ENCODE peak calls at places on chromosomes 5 and 9, in four cellular contexts. W, J, N and K are unnamed samples.

GRCh38 chr5:122156724-122157325 is 27.5 kb downstream of the ZNF474 start:
- DNase-seq in W (peak; percentile 18), N (no peak), J (no peak), K (no peak)

GRCh38 chr5:94024101-94024500 is 282.7 kb upstream of the POU5F2 start:
- DNase-seq in J (no peak), N (no peak), W (no peak), K (no peak)

GRCh38 chr5:103259705-103260355 is 1.3 kb downstream of the MACIR start:
- DNase-seq in N (peak; percentile 63), J (peak; percentile 54), W (no peak), K (no peak)

GRCh38 chr9:119961774-119962408 is 592.7 kb upstream of the BRINP1 start:
- DNase-seq in N (peak; percentile 91), J (peak; percentile 33), W (peak; percentile 27), K (no peak)

GRCh38 chr9:115456515-115456914 is 338.6 kb upstream of the TNC start:
- DNase-seq in J (no peak), W (no peak), N (no peak), K (no peak)

GRCh38 chr5:10461904-10462542 is 20.3 kb downstream of the ROPN1L start:
- DNase-seq in W (no peak), N (no peak), J (no peak), K (no peak)

GRCh38 chr5:97101189-97101910 is 41.1 kb downstream of the LIX1 start:
- DNase-seq in N (no peak), W (no peak), J (no peak), K (no peak)

GRCh38 chr9:114662081-114662989 is 4.7 kb upstream of the TEX53 start:
- DNase-seq in J (peak; percentile 54), N (peak; percentile 89), W (no peak), K (peak; percentile 79)

GRCh38 chr5:100165309-100165708 is 369.9 kb upstream of the FAM174A start:
- DNase-seq in J (no peak), N (no peak), W (no peak), K (no peak)

GRCh38 chr5:149940077-149940574 is 4.5 kb downstream of the PDE6A start:
- DNase-seq in N (no peak), J (no peak), W (no peak), K (no peak)

GRCh38 chr5:83927140-83927733 is 206.6 kb upstream of the HAPLN1 start:
- DNase-seq in W (peak; percentile 57), J (peak; percentile 71), N (peak; percentile 98), K (no peak)

GRCh38 chr5:111932628-111933027 is 175.6 kb upstream of the NREP start:
- DNase-seq in J (no peak), W (no peak), N (no peak), K (no peak)

GRCh38 chr9:136821333-136822031 is 13.7 kb downstream of the RABL6 start:
- DNase-seq in N (no peak), J (no peak), W (no peak), K (no peak)

GRCh38 chr5:149756354-149756753 is 26.2 kb downstream of the PPARGC1B start:
- DNase-seq in J (no peak), W (no peak), N (no peak), K (no peak)

GRCh38 chr9:132142883-132143282 is 19.0 kb upstream of the NTNG2 start:
- DNase-seq in W (no peak), J (no peak), N (no peak), K (no peak)

GRCh38 chr5:160173-160510 is 31.2 kb upstream of the LRRC14B start:
- DNase-seq in J (no peak), W (no peak), N (no peak), K (no peak)

GRCh38 chr5:17216974-17217325 is 481 bp upstream of the BASP1 start:
- DNase-seq in W (no peak), J (no peak), N (no peak), K (no peak)

GRCh38 chr5:150458819-150459557 is 9.4 kb upstream of the RPS14 start:
- DNase-seq in N (peak; percentile 99), J (peak; percentile 89), W (no peak), K (no peak)

GRCh38 chr5:157159209-157159751 is 6.8 kb downstream of the GARIN3 start:
- DNase-seq in N (no peak), W (no peak), J (no peak), K (no peak)

GRCh38 chr5:141664733-141665461 is 13.7 kb upstream of the FCHSD1 start:
- DNase-seq in J (peak; percentile 86), W (peak; percentile 54), N (peak; percentile 94), K (no peak)

GRCh38 chr5:1262381-1262780 is 32.5 kb downstream of the TERT start:
- DNase-seq in N (no peak), W (no peak), J (no peak), K (no peak)

GRCh38 chr9:124297553-124297905 is 39.8 kb downstream of the NEK6 start:
- DNase-seq in W (peak; percentile 72), J (peak; percentile 36), N (peak; percentile 62), K (no peak)

GRCh38 chr9:75053869-75054268 is 25.8 kb upstream of the CARNMT1 start:
- DNase-seq in N (no peak), W (no peak), J (no peak), K (no peak)

GRCh38 chr5:59099270-59099994 is 516.6 kb downstream of the RAB3C start:
- DNase-seq in J (no peak), W (no peak), N (no peak), K (no peak)

GRCh38 chr5:93904917-93905316 is 163.5 kb upstream of the POU5F2 start:
- DNase-seq in N (no peak), J (no peak), W (no peak), K (no peak)

GRCh38 chr5:91269198-91269597 is 113.9 kb downstream of the ARRDC3 start:
- DNase-seq in W (no peak), J (no peak), N (no peak), K (no peak)

GRCh38 chr9:136059851-136060670 is 35.0 kb downstream of the NACC2 start:
- DNase-seq in W (no peak), N (no peak), J (no peak), K (no peak)

GRCh38 chr5:42516282-42517042 is 93.2 kb downstream of the GHR start:
- DNase-seq in J (no peak), W (no peak), N (no peak), K (no peak)

GRCh38 chr9:101201626-101202025 is 173.1 kb downstream of the PLPPR1 start:
- DNase-seq in N (no peak), W (no peak), J (no peak), K (no peak)

GRCh38 chr5:59184769-59185168 is 601.9 kb downstream of the RAB3C start:
- DNase-seq in W (no peak), J (no peak), N (no peak), K (no peak)

GRCh38 chr5:60822285-60822556 is 21.8 kb downstream of the ELOVL7 start:
- DNase-seq in W (no peak), J (no peak), N (no peak), K (no peak)

GRCh38 chr9:110337727-110338522 is at the start of gene TXNDC8:
- DNase-seq in J (no peak), N (no peak), W (no peak), K (no peak)

GRCh38 chr9:133374612-133375115 is 1.2 kb downstream of the SURF4 start:
- DNase-seq in N (no peak), W (no peak), J (no peak), K (no peak)
- H3K4me3 ChIP-seq in N (peak overlapping the region; percentile 71), W (peak overlapping the region; percentile 59), J (peak overlapping the region; percentile 97), K (peak overlapping the region; percentile 91)

GRCh38 chr5:71903826-71904225 is 184.8 kb downstream of the CARTPT start:
- DNase-seq in J (no peak), N (no peak), W (no peak), K (no peak)
- TF ChIP-seq POLR2AphosphoS5 in J (no peak), N (no peak), W (no peak), K (no peak)

GRCh38 chr5:73793911-73794310 is 167.9 kb downstream of the ARHGEF28 start:
- DNase-seq in J (no peak), W (no peak), N (no peak), K (no peak)

GRCh38 chr5:73799401-73799972 is 173.5 kb downstream of the ARHGEF28 start:
- DNase-seq in W (no peak), J (no peak), N (no peak), K (no peak)

GRCh38 chr5:73796164-73797141 is 170.5 kb downstream of the ARHGEF28 start:
- DNase-seq in W (no peak), N (no peak), J (no peak), K (no peak)

GRCh38 chr5:73792687-73793320 is 166.8 kb downstream of the ARHGEF28 start:
- DNase-seq in N (peak; percentile 86), J (peak; percentile 75), W (peak; percentile 43), K (no peak)

DNA sequence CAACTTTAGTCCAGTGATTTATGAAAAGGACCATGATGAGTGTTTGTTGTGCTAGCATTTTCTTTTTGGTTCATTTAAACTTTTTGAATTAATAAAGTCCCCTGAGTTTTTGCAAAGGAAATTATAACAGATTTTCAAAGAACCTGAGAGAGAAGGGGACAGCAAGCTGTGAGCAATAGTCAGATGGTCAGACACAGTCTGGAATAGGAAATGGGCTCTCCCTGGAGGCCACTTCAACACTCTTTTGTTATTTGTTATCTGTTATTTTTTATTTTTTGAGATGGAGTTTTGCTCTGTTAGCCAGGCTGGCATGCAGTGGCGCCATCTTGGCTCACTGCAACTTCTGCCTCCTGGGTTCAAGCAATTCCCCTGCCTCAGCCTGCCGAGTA is 171.1 kb downstream of the ARHGEF28 start:
- DNase-seq in N (no peak), J (no peak), W (no peak), K (no peak)
- TF ChIP-seq POLR2A in N (no peak), J (no peak), W (no peak), K (no peak)

GRCh38 chr5:33936004-33936380 is 194 bp upstream of the RXFP3 start:
- DNase-seq in N (peak; percentile 94), W (no peak), J (peak; percentile 15), K (no peak)
- H3K4me3 ChIP-seq in N (peak overlapping the region; percentile 71), W (no peak overlapping the region), J (peak overlapping the region; percentile 35), K (peak overlapping the region; percentile 5)

DNA sequence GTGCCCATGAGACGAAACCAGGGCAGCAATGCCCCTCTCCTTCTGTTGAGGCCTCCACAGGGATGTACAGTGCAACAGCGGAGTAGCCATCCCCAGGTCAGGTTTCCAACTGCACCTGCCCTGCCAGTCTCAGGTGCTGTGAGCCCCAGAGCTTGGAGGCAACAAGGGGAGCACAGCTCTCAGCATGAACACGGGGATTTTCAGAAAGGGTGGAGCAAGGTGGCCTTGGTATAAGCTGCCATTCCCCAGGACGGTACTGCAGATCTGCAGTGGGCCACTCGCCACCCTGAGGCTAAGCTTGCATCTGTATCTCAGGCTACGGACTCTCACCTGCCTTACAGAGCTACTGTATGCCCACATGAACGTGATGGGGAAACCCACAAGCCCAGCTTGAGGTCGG is 103.6 kb downstream of the GABBR2 start:
- DNase-seq in N (no peak), W (no peak), J (no peak), K (no peak)
- TF ChIP-seq POLR2AphosphoS5 in N (no peak), W (no peak), J (no peak), K (no peak)

GRCh38 chr5:140549237-140550144 is 2.0 kb downstream of the EIF4EBP3 start:
- DNase-seq in N (peak; percentile 32), W (no peak), J (peak; percentile 81), K (no peak)
- TF ChIP-seq POLR2A in N (peak; percentile 66), W (no peak), J (peak; percentile 36), K (no peak)

DNA sequence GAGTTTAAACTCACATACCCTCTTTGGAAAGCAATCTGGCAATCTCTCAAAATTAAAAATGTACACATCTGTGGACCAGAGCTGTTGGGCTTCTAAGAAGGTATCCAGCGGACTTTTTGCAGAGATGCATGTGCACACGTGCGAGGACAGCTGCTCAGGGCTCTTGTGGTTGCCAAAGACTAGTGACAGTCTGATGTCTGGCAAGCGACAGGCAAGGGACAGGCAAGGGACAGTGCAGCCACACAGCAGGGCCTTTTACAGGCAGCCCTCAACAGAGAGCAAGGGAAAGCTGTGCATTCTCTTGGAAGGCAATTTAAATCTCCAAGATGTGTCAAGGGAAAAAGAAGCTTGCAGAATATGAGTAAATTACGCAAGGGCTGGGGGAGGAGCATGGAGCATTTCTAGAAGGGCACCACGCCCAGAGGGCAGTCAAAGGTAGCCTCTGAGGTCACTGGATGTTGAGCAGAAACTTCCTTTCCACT is 9.2 kb downstream of the GFPT2 start:
- DNase-seq in J (no peak), W (no peak), N (no peak), K (no peak)
- H3K4me3 ChIP-seq in J (no peak overlapping the region), W (no peak overlapping the region), N (no peak overlapping the region), K (no peak overlapping the region)